ENCODE peak calls at places on chromosomes 7 and 10, in eight cellular contexts. K is RKO; A is CD4-positive, CD25-positive, alpha-beta regulatory T cell; Z is NCI-H1092 treated with DMSO at 0.1 percent for 48 hours; J is GM13977; N is AG08396; M is activated CD4-positive, alpha-beta T cell treated with anti-CD3 and anti-CD28 coated beads, Interleukin-2, amount 50 U/mL, for 48 hours; O is effector CD4-positive, alpha-beta T cell. Y is an unnamed sample.

GRCh38 chr7:113026941-113027340 is 59.7 kb downstream of the GPR85 start:
- DNase-seq in K (peak), A (no peak), Z (no peak), J (no peak), N (peak), M (no peak), O (no peak), Y (no peak)

GRCh38 chr7:100966542-100967291 is 2.6 kb upstream of the MUC12 start:
- DNase-seq in K (no peak), A (no peak), Z (no peak), J (no peak), N (no peak), M (no peak), O (no peak), Y (no peak)

GRCh38 chr7:93715234-93715633 is 140.7 kb upstream of the CALCR start:
- DNase-seq in K (peak), A (no peak), Z (peak), J (no peak), N (peak), M (peak), O (no peak), Y (no peak)

GRCh38 chr7:133310232-133310852 is 57.5 kb downstream of the EXOC4 start:
- DNase-seq in K (no peak), A (no peak), Z (peak), J (no peak), N (no peak), M (no peak), O (no peak), Y (no peak)

GRCh38 chr7:44280993-44281721 is 44.2 kb downstream of the CAMK2B start:
- DNase-seq in K (no peak), A (no peak), Z (no peak), J (no peak), N (no peak), M (no peak), O (no peak), Y (no peak)

GRCh38 chr7:107044347-107045194 is at the start of gene PRKAR2B:
- DNase-seq in K (no peak), A (peak), Z (peak), J (peak), N (peak), M (peak), O (peak), Y (peak)

GRCh38 chr7:140977351-140978140 is 37.2 kb downstream of the MRPS33 start:
- DNase-seq in K (no peak), A (no peak), Z (no peak), J (no peak), N (no peak), M (no peak), O (no peak), Y (no peak)

GRCh38 chr10:110706690-110707098 is 62.6 kb downstream of the RBM20 start:
- DNase-seq in K (no peak), A (no peak), Z (no peak), J (no peak), N (peak), M (no peak), O (no peak), Y (no peak)

GRCh38 chr10:88659725-88660592 is 4.3 kb upstream of the LIPF start:
- DNase-seq in K (no peak), A (no peak), Z (no peak), J (no peak), N (peak), M (no peak), O (no peak), Y (no peak)

GRCh38 chr10:110395350-110396283 is 90.9 kb upstream of the SMNDC1 start:
- DNase-seq in K (no peak), A (no peak), Z (no peak), J (peak), N (peak), M (peak), O (no peak), Y (no peak)

GRCh38 chr7:44767912-44768662 is 19.4 kb downstream of the ZMIZ2 start:
- DNase-seq in K (no peak), A (peak), Z (peak), J (peak), N (no peak), M (no peak), O (no peak), Y (no peak)

GRCh38 chr7:155198206-155198892 is 99.3 kb upstream of the INSIG1 start:
- DNase-seq in K (no peak), A (no peak), Z (no peak), J (no peak), N (no peak), M (no peak), O (no peak), Y (no peak)

GRCh38 chr7:69598487-69599148 is 343 bp downstream of the AUTS2 start:
- DNase-seq in K (no peak), A (no peak), Z (peak), J (peak), N (peak), M (peak), O (no peak), Y (no peak)

GRCh38 chr10:27612615-27613014 is 108.5 kb downstream of the RAB18 start:
- DNase-seq in K (no peak), A (no peak), Z (no peak), J (no peak), N (no peak), M (no peak), O (no peak), Y (no peak)

GRCh38 chr7:74544706-74545469 is 91.2 kb downstream of the GTF2IRD1 start:
- DNase-seq in K (peak), A (no peak), Z (no peak), J (peak), N (peak), M (peak), O (no peak), Y (no peak)

GRCh38 chr7:98211221-98211675 is at the start of gene BHLHA15:
- DNase-seq in K (peak), A (peak), Z (peak), J (peak), N (peak), M (peak), O (no peak), Y (no peak)

GRCh38 chr7:106571563-106571962 is 89.4 kb downstream of the CCDC71L start:
- DNase-seq in K (no peak), A (no peak), Z (no peak), J (no peak), N (no peak), M (no peak), O (no peak), Y (no peak)

GRCh38 chr10:88849224-88849623 is 2.4 kb downstream of the ANKRD22 start:
- DNase-seq in K (no peak), A (no peak), Z (no peak), J (no peak), N (peak), M (no peak), O (no peak), Y (no peak)

GRCh38 chr10:52276982-52277381 is 37.1 kb upstream of the DKK1 start:
- DNase-seq in K (no peak), A (no peak), Z (no peak), J (no peak), N (no peak), M (no peak), O (no peak), Y (no peak)

GRCh38 chr7:151867912-151868804 is 8.8 kb downstream of the PRKAG2 start:
- DNase-seq in K (no peak), A (no peak), Z (peak), J (no peak), N (peak), M (no peak), O (no peak), Y (no peak)

GRCh38 chr10:64174666-64175265 is 653.6 kb downstream of the REEP3 start:
- DNase-seq in K (no peak), A (no peak), Z (no peak), J (no peak), N (no peak), M (no peak), O (no peak), Y (no peak)

Y was measured in CD8-positive, alpha-beta T cell.